ENCODE peak calls at places on chromosomes 13 and 19, in four cellular contexts. C is fibroblast of the conjunctiva; O is stimulated activated CD4-positive, alpha-beta T cell treated with anti-CD3 and anti-CD28 coated beads, Interleukin-4, amount 100 ng/mL, for 24 hours; P is esophagus squamous epithelium. V is an unnamed sample.

GRCh38 chr19:36213793-36214387 is 575 bp downstream of the ZNF565 start:
- DNase-seq in P (no peak), O (no peak), C (no peak), V (no peak)

GRCh38 chr13:96960379-96960778 is 33.9 kb downstream of the OXGR1 start:
- DNase-seq in C (no peak), P (no peak), O (no peak), V (no peak)

GRCh38 chr13:25608181-25608580 is 236.4 kb downstream of the ATP8A2 start:
- DNase-seq in O (no peak), C (no peak), P (no peak), V (no peak)

GRCh38 chr19:19260842-19261241 is 12.3 kb downstream of the TM6SF2 start:
- DNase-seq in P (no peak), O (no peak), C (no peak), V (no peak)

GRCh38 chr13:40149611-40150283 is 494.3 kb downstream of the COG6 start:
- DNase-seq in P (no peak), C (peak), O (peak), V (no peak)

GRCh38 chr19:36939153-36939552 is 23.0 kb downstream of the ZNF568 start:
- DNase-seq in C (no peak), P (no peak), O (no peak), V (no peak)

GRCh38 chr13:19622189-19622588 is 11.3 kb upstream of the MPHOSPH8 start:
- DNase-seq in C (no peak), O (no peak), P (no peak), V (no peak)

GRCh38 chr13:96086736-96087135 is 3.2 kb upstream of the HS6ST3 start:
- DNase-seq in P (no peak), O (no peak), C (no peak), V (no peak)

GRCh38 chr19:40567040-40567749 is 9.5 kb upstream of the SHKBP1 start:
- DNase-seq in P (no peak), C (no peak), O (no peak), V (no peak)

GRCh38 chr13:110610955-110611595 is 4.3 kb upstream of the NAXD start:
- DNase-seq in O (peak), P (no peak), C (no peak), V (no peak)

GRCh38 chr13:72290962-72291681 is 424.1 kb upstream of the DACH1 start:
- DNase-seq in O (no peak), C (peak), P (no peak), V (no peak)

GRCh38 chr13:100789968-100790367 is 115.4 kb upstream of the TMTC4 start:
- DNase-seq in C (no peak), O (no peak), P (no peak), V (no peak)

GRCh38 chr19:50890422-50891252 is 17.4 kb downstream of the KLK2 start:
- DNase-seq in C (no peak), P (no peak), O (no peak), V (no peak)

GRCh38 chr13:37460211-37460610 is 138.4 kb downstream of the POSTN start:
- DNase-seq in O (no peak), P (no peak), C (no peak), V (no peak)

GRCh38 chr19:28633223-28634030 is 579.5 kb downstream of the UQCRFS1 start:
- DNase-seq in P (no peak), O (peak), C (peak), V (no peak)

GRCh38 chr13:75739244-75739868 is 103.2 kb downstream of the LMO7 start:
- DNase-seq in P (no peak), O (no peak), C (no peak), V (no peak)

GRCh38 chr13:108302279-108302678 is 32.8 kb downstream of the TNFSF13B start:
- DNase-seq in O (no peak), P (no peak), C (no peak), V (no peak)

GRCh38 chr19:11849264-11849615 is 714 bp downstream of the ZNF439 start:
- DNase-seq in O (no peak), C (no peak), P (no peak), V (no peak)

GRCh38 chr13:110554227-110554836 is 7.2 kb downstream of the RAB20 start:
- DNase-seq in P (no peak), O (no peak), C (no peak), V (no peak)

GRCh38 chr13:25827986-25828385 is 223.8 kb downstream of the SHISA2 start:
- DNase-seq in P (no peak), C (no peak), O (no peak), V (no peak)

GRCh38 chr13:113157929-113158747 is at the start of gene PROZ:
- DNase-seq in O (no peak), C (no peak), P (no peak), V (no peak)

GRCh38 chr13:23547000-23547590 is 23.1 kb upstream of the TNFRSF19 start:
- DNase-seq in P (no peak), O (no peak), C (peak), V (no peak)

GRCh38 chr19:56900573-56901097 is 60.1 kb upstream of the PEG3 start:
- DNase-seq in O (no peak), P (no peak), C (no peak), V (no peak)

GRCh38 chr13:26585136-26585535 is 27.7 kb downstream of the WASF3 start:
- DNase-seq in C (no peak), O (no peak), P (no peak), V (no peak)

GRCh38 chr19:7191946-7192691 is 102.1 kb downstream of the INSR start:
- DNase-seq in P (no peak), O (peak), C (no peak), V (no peak)

GRCh38 chr13:23651887-23652286 is 81.7 kb downstream of the TNFRSF19 start:
- DNase-seq in C (no peak), O (no peak), P (no peak), V (no peak)

GRCh38 chr13:35534343-35534742 is 57.9 kb upstream of the MAB21L1 start:
- DNase-seq in C (no peak), O (no peak), P (no peak), V (no peak)

GRCh38 chr19:30206187-30206586 is 166.0 kb upstream of the ZNF536 start:
- DNase-seq in P (no peak), C (no peak), O (no peak), V (no peak)

GRCh38 chr19:31312629-31313244 is 36.5 kb downstream of the TSHZ3 start:
- DNase-seq in P (no peak), C (no peak), O (no peak), V (no peak)

GRCh38 chr19:16328824-16329482 is 4.3 kb downstream of the KLF2 start:
- DNase-seq in C (no peak), O (peak), P (no peak), V (no peak)

GRCh38 chr13:97295279-97296182 is 73.4 kb downstream of the MBNL2 start:
- DNase-seq in P (no peak), C (peak), O (no peak), V (no peak)

GRCh38 chr13:113001251-113002140 is 32.5 kb downstream of the MCF2L start:
- DNase-seq in P (no peak), C (no peak), O (no peak), V (no peak)